ENCODE peak calls at places on chromosomes 13 and 19, in eight cellular contexts. O is K562, W is endothelial cell of umbilical vein, C is HCT116, N is SK-N-SH, K is HepG2, P is GM12878, D is H1. S is an unnamed sample. For H3K9me3, the result is how much of the 10 kb centered on the place peaks cover.

GRCh38 chr13:39588384-39588783 is 14.6 kb downstream of the LHFPL6 start:
- DNase-seq in O (no peak), W (no peak), C (no peak), N (no peak), K (no peak), P (no peak), D (no peak), S (no peak)

GRCh38 chr19:46201413-46202310 is 27.9 kb upstream of the IGFL1 start:
- DNase-seq in O (peak), W (no peak), C (no peak), N (no peak), K (no peak), P (no peak), D (no peak), S (no peak)

GRCh38 chr13:31056650-31057275 is 104.9 kb downstream of the HSPH1 start:
- DNase-seq in O (no peak), W (no peak), C (no peak), N (peak), K (no peak), P (no peak), D (no peak), S (no peak)

GRCh38 chr19:2231621-2232221 is 4.4 kb downstream of the PLEKHJ1 start:
- DNase-seq in O (no peak), W (no peak), C (no peak), N (peak), K (no peak), P (no peak), D (no peak), S (no peak)

GRCh38 chr19:925912-926594 is at the start of gene ARID3A:
- DNase-seq in O (no peak), W (no peak), C (no peak), N (peak), K (no peak), P (no peak), D (no peak), S (no peak)

GRCh38 chr19:4575267-4575793 is 15.8 kb upstream of the SEMA6B start:
- DNase-seq in O (peak), W (peak), C (no peak), N (peak), K (peak), P (no peak), D (peak), S (no peak)

GRCh38 chr19:7742575-7742974 is 4.8 kb downstream of the CD209 start:
- DNase-seq in O (peak), W (no peak), C (no peak), N (no peak), K (no peak), P (no peak), D (no peak), S (no peak)

GRCh38 chr19:47681936-47682335 is 31.3 kb upstream of the EHD2 start:
- DNase-seq in O (no peak), W (no peak), C (no peak), N (peak), K (no peak), P (no peak), D (no peak), S (no peak)

GRCh38 chr19:5150331-5150901 is 181.5 kb downstream of the KDM4B start:
- DNase-seq in O (no peak), W (no peak), C (no peak), N (no peak), K (no peak), P (no peak), D (no peak), S (no peak)

GRCh38 chr19:55809381-55810058 is 22.3 kb downstream of the NLRP11 start:
- DNase-seq in O (peak), W (peak), C (peak), N (peak), K (peak), P (no peak), D (peak), S (peak)

GRCh38 chr13:98877936-98878335 is 99.9 kb downstream of the DOCK9 start:
- DNase-seq in O (no peak), W (no peak), C (no peak), N (no peak), K (no peak), P (no peak), D (no peak), S (no peak)

GRCh38 chr19:55474269-55475265 is 1.9 kb upstream of the ZNF628 start:
- DNase-seq in O (no peak), W (no peak), C (no peak), N (no peak), K (no peak), P (no peak), D (no peak), S (no peak)

GRCh38 chr13:98998831-98999634 is 21.2 kb upstream of the DOCK9 start:
- DNase-seq in O (peak), W (no peak), C (no peak), N (no peak), K (no peak), P (peak), D (no peak), S (no peak)

GRCh38 chr13:50001287-50001686 is 4.4 kb downstream of the TRIM13 start:
- DNase-seq in O (no peak), W (no peak), C (no peak), N (no peak), K (no peak), P (no peak), D (no peak), S (no peak)

GRCh38 chr19:12969292-12969988 is at the start of gene DAND5:
- DNase-seq in O (no peak), W (no peak), C (no peak), N (peak), K (no peak), P (no peak), D (no peak), S (no peak)

GRCh38 chr13:60139272-60139671 is 24.5 kb downstream of the DIAPH3 start:
- DNase-seq in O (no peak), W (no peak), C (no peak), N (no peak), K (no peak), P (no peak), D (no peak), S (no peak)

GRCh38 chr13:100789025-100789424 is 114.4 kb upstream of the TMTC4 start:
- DNase-seq in O (no peak), W (no peak), C (no peak), N (no peak), K (no peak), P (no peak), D (no peak), S (no peak)

GRCh38 chr19:1307755-1308303 is 22.2 kb downstream of the EFNA2 start:
- DNase-seq in O (no peak), W (no peak), C (no peak), N (no peak), K (no peak), P (no peak), D (no peak), S (no peak)

GRCh38 chr19:38685666-38686529 is 38.4 kb downstream of the ACTN4 start:
- DNase-seq in O (peak), W (peak), C (peak), N (peak), K (peak), P (no peak), D (no peak), S (no peak)

GRCh38 chr13:74575729-74576125 is 441.5 kb upstream of the KLF12 start:
- DNase-seq in O (peak), W (peak), C (no peak), N (peak), K (no peak), P (no peak), D (no peak), S (no peak)

GRCh38 chr13:28324181-28324789 is 170.6 kb downstream of the FLT1 start:
- DNase-seq in O (peak), W (peak), C (peak), N (peak), K (peak), P (peak), D (peak), S (peak)

GRCh38 chr13:57631607-57632275 is at the start of gene PCDH17:
- DNase-seq in O (no peak), W (peak), C (no peak), N (peak), K (no peak), P (no peak), D (no peak), S (no peak)

GRCh38 chr13:98171806-98172569 is 5.1 kb downstream of the RNF113B start:
- DNase-seq in O (peak), W (peak), C (no peak), N (peak), K (no peak), P (no peak), D (no peak), S (no peak)

GRCh38 chr19:3556978-3557460 is 367 bp downstream of the MFSD12 start:
- DNase-seq in O (peak), W (peak), C (no peak), N (peak), K (no peak), P (no peak), D (no peak), S (no peak)

GRCh38 chr13:83377486-83377885 is 504.8 kb downstream of the SLITRK1 start:
- DNase-seq in O (no peak), W (no peak), C (no peak), N (no peak), K (no peak), P (no peak), D (no peak), S (no peak)

GRCh38 chr19:36605101-36605838 is at the start of gene ZNF382:
- DNase-seq in O (no peak), W (peak), C (no peak), N (peak), K (peak), P (peak), D (no peak), S (no peak)

GRCh38 chr13:35378939-35379338 is 97.5 kb downstream of the MAB21L1 start:
- DNase-seq in O (no peak), W (peak), C (no peak), N (no peak), K (no peak), P (no peak), D (no peak), S (no peak)

GRCh38 chr19:7340959-7341837 is 7.5 kb upstream of the ARHGEF18 start:
- DNase-seq in O (peak), W (peak), C (peak), N (peak), K (peak), P (peak), D (peak), S (peak)

GRCh38 chr19:5927439-5927821 is 13.4 kb downstream of the CAPS start:
- DNase-seq in O (no peak), W (no peak), C (no peak), N (no peak), K (no peak), P (peak), D (no peak), S (no peak)

GRCh38 chr13:114259974-114260373 is 21.4 kb upstream of the UPF3A start:
- DNase-seq in O (no peak), W (no peak), C (no peak), N (no peak), K (no peak), P (peak), D (no peak), S (no peak)

GRCh38 chr19:47434088-47434487 is 14.8 kb upstream of the MEIS3 start:
- DNase-seq in O (no peak), W (no peak), C (no peak), N (no peak), K (no peak), P (no peak), D (no peak), S (no peak)

GRCh38 chr19:41434450-41434849 is 5.3 kb downstream of the DMAC2 start:
- DNase-seq in O (no peak), W (no peak), C (no peak), N (no peak), K (no peak), P (no peak), D (no peak), S (no peak)

GRCh38 chr19:33261511-33262192 is 36.0 kb upstream of the SLC7A10 start:
- DNase-seq in O (no peak), W (no peak), C (no peak), N (peak), K (no peak), P (no peak), D (no peak), S (no peak)

GRCh38 chr19:1082928-1083816 is 12.0 kb downstream of the POLR2E start:
- DNase-seq in O (no peak), W (no peak), C (no peak), N (no peak), K (no peak), P (no peak), D (no peak), S (no peak)

GRCh38 chr13:44806841-44807240 is 182.4 kb downstream of the NUFIP1 start:
- DNase-seq in O (no peak), W (no peak), C (no peak), N (no peak), K (no peak), P (no peak), D (no peak), S (no peak)

GRCh38 chr19:18660051-18660910 is 23.2 kb upstream of the CRTC1 start:
- DNase-seq in O (peak), W (no peak), C (no peak), N (no peak), K (no peak), P (no peak), D (no peak), S (no peak)

GRCh38 chr13:57253551-57253950 is 86.6 kb downstream of the PRR20E start:
- DNase-seq in O (no peak), W (no peak), C (no peak), N (no peak), K (no peak), P (no peak), D (no peak), S (no peak)

GRCh38 chr19:45922281-45922680 is 7.7 kb upstream of the NANOS2 start:
- DNase-seq in O (peak), W (no peak), C (peak), N (no peak), K (peak), P (no peak), D (peak), S (no peak)

GRCh38 chr13:51644649-51645048 is 60.4 kb downstream of the WDFY2 start:
- DNase-seq in O (no peak), W (peak), C (no peak), N (no peak), K (no peak), P (no peak), D (no peak), S (no peak)

GRCh38 chr13:47454986-47455385 is 546.1 kb downstream of the SUCLA2 start:
- DNase-seq in O (no peak), W (no peak), C (no peak), N (no peak), K (no peak), P (no peak), D (no peak), S (no peak)

DNA sequence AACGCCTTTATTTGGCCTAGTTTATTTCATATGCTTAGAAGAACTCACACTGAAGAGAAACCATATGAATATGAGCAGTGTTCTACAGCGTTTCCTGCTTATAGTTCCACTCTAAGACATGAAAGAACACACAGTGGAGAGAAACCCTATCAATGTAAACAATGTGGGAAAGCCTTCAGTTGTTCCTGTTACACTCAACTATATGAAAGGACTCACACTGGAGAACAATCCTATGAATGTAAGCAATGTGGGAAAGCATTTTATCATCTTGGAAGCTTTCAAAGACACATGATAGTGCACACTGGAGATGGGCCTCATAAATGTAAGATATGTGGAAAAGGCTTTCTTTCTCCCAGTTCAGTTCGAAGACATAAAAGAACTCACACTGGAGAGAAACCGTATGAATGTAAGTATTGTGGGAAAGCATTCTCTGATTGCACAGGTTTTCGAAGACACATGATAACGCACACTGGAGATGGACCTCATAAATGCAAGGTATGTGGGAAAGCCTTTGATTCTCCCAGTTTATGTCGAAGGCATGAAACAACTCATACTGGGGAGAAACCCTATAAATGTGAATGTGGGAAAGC is 13.7 kb downstream of the ZNF441 start:
- DNase-seq in O (no peak), W (no peak), C (no peak), N (no peak), K (no peak), P (no peak), D (no peak), S (no peak)
- H3K9me3 ChIP-seq in O (under half), W (under half), C (under half), N (half or more), K (under half), P (half or more), D (half or more), S (under half)

GRCh38 chr13:94303644-94304174 is 175.8 kb downstream of the DCT start:
- DNase-seq in O (no peak), W (no peak), C (no peak), N (no peak), K (peak), P (no peak), D (no peak), S (no peak)

GRCh38 chr13:94305033-94305432 is 174.4 kb downstream of the DCT start:
- DNase-seq in O (no peak), W (no peak), C (no peak), N (no peak), K (peak), P (no peak), D (no peak), S (no peak)

GRCh38 chr13:94308808-94309207 is 170.7 kb downstream of the DCT start:
- DNase-seq in O (no peak), W (no peak), C (no peak), N (no peak), K (no peak), P (no peak), D (no peak), S (no peak)

GRCh38 chr13:94305463-94305862 is 174.0 kb downstream of the DCT start:
- DNase-seq in O (no peak), W (peak), C (no peak), N (no peak), K (no peak), P (no peak), D (no peak), S (no peak)

DNA sequence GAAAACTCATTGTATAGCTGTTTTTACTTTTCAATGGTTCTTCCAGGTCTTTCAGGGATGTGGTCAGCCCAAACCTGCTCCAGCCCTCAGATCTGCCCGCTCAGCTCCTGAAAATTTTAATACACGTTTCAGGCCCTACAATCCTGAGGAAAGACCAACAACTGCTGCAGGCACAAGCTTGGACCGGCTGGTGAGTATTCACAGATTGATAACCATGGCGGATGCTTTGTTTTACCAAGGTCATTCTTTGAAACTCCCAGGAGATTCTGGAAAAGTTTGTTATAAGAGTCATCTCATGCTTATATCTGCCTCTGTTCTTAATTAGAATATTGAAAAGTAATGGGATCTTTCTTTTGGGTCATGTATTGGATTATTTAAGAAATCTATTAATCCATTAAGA is 173.5 kb downstream of the DCT start:
- DNase-seq in O (no peak), W (no peak), C (no peak), N (no peak), K (no peak), P (no peak), D (no peak), S (no peak)
- H3K9ac ChIP-seq in O (no peak), W (no peak), C (no peak), N (no peak), K (no peak), P (no peak), D (no peak), S (no peak)

DNA sequence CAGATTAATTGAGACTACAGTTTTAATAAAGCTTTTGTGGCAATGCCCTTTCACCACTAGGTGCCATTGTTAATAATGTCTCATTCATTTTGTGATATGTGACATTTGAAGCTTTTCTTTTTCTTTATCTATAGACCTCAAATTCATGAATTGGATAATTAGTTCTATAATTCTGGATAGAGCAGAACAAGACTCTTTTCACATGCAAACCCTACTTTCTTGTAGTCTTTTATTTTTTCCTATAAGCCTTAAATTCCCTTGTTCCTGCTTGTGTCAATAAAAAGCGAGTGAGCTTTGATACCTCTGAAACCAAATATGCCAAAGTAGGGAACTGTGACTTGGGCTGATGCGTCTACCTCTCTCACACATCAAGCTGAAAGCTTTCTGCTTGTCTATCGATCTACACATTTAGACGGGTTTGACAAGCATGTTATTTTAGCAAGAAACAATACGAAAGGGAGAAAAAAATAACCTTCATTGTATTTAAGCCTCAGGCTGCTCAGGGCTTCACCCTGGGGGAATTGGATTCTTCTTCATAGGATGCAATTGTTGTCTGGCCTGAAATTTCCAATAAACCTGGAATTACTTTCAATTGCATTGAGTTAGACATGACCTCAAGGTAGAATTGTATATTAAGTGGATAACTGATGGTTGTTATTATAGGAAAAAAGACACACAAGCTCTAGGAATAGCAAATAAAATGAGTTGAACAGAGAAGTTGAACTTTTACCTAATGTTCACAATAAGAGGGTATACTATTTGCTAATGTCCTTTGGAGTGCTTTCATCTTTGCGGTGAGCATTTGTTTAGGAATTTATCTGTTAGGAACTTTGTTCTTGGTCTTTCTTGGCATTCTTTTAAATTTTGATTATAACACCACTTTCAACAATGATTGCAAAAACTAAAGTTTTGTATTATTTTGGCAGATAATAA is 1150.2 kb upstream of the PCDH9 start:
- DNase-seq in O (no peak), W (no peak), C (no peak), N (no peak), K (peak), P (no peak), D (no peak), S (no peak)
- TF ChIP-seq POLR2AphosphoS5 in O (no peak), W (no peak), C (no peak), N (no peak), K (no peak), P (no peak), D (no peak), S (no peak)

DNA sequence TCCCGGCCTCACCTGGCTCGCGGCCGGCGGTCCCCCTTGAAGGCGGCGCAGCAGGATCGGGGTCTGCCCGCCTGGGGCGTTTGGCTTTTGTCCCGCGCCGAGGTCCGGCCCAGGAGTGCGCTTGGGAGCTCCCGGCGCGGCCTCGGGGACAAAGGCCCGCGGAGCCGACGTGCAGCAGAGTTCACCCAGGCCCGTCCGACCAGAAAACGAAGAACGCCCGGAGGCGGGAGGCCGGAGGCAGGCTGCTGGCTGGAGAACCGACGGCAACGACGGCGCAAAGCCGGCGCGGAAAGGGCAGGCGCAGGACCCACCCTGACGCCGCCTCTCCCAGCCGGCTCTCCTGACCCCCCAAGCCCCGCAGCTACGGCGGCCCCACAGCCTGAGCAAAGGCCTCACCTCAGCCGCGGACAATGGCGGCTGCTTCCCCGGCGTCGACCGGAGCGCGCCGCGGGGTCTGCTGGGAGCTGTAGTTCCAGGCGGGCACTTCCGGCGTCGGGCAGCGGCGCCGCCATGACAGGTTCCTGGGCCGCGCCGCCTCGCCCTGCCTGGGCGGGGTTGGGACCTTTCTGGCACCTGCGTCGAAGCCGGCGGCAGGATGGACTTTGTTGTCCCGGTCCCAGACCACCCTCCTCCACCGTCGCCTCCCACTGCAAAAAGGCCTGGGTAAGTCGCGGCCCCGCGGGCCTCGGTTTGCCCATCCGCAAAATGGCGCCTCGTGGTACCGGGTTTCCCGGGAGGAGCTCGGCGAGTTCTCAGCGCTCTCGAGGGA is at the start of gene ZNF606:
- DNase-seq in O (peak), W (peak), C (no peak), N (peak), K (peak), P (peak), D (no peak), S (no peak)
- H3K9me3 ChIP-seq in O (under half), W (under half), C (under half), N (under half), K (under half), P (under half), D (under half), S (under half)